ENCODE peak calls at places on chromosomes 4 and X, in four cellular contexts. W is SK-MEL-5; J is left lung; L is activated T-cell treated with anti-CD3 and anti-CD28 coated beads, Interleukin-2, amount 50 U/mL, for 48 hours. Z is an unnamed sample.

GRCh38 chr4:166174717-166175510 is 301.9 kb downstream of the TLL1 start:
- DNase-seq in J (no peak), L (no peak), W (peak; percentile 32), Z (no peak)

GRCh38 chr4:142719854-142720541 is 126.1 kb downstream of the INPP4B start:
- DNase-seq in J (no peak), W (peak; percentile 56), L (no peak), Z (no peak)

GRCh38 chr4:123446791-123447474 is 50.3 kb downstream of the SPRY1 start:
- DNase-seq in J (no peak), L (no peak), W (peak; percentile 18), Z (no peak)

GRCh38 chr4:139176299-139177048 is 544 bp downstream of the ELF2 start:
- DNase-seq in J (peak; percentile 97), L (peak; percentile 68), W (peak; percentile 52), Z (peak; percentile 64)

GRCh38 chr4:5341151-5341925 is 290.1 kb downstream of the STK32B start:
- DNase-seq in W (no peak), J (no peak), L (no peak), Z (no peak)

GRCh38 chrX:107601326-107601725 is 27.0 kb upstream of the PRPS1 start:
- DNase-seq in L (no peak), W (no peak), J (no peak), Z (no peak)

GRCh38 chr4:40621592-40622512 is 7.8 kb downstream of the RBM47 start:
- DNase-seq in J (peak; percentile 77), L (peak; percentile 39), W (peak; percentile 83), Z (peak; percentile 97)

GRCh38 chr4:2798399-2799301 is 5.8 kb downstream of the SH3BP2 start:
- DNase-seq in W (no peak), J (peak; percentile 92), L (peak; percentile 75), Z (no peak)

GRCh38 chr4:142021761-142022160 is 385.4 kb downstream of the IL15 start:
- DNase-seq in L (no peak), W (peak; percentile 50), J (no peak), Z (no peak)

GRCh38 chrX:40778861-40779575 is 43.7 kb upstream of the MED14 start:
- DNase-seq in J (no peak), W (no peak), L (no peak), Z (peak; percentile 57)

Z was measured in stromal cell of bone marrow.